ENCODE peak calls at places on chromosomes 16 and 17, in four cellular contexts. H is fibroblast of lung, E is breast epithelium, A is left lung. Q is an unnamed sample.

GRCh38 chr16:69396187-69397061 is 10.6 kb upstream of the TERF2 start:
- DNase-seq in H (peak; percentile 98), E (peak; percentile 58), A (peak; percentile 63), Q (peak; percentile 83)

GRCh38 chr16:55253987-55254386 is 70.0 kb upstream of the IRX6 start:
- DNase-seq in E (no peak), H (no peak), A (no peak), Q (no peak)

GRCh38 chr16:228917-229730 is at the start of gene LUC7L:
- DNase-seq in E (peak; percentile 87), H (peak; percentile 85), A (peak; percentile 89), Q (peak; percentile 75)

GRCh38 chr16:48383204-48383876 is 1.9 kb downstream of the SIAH1 start:
- DNase-seq in H (peak; percentile 79), A (no peak), E (no peak), Q (no peak)

GRCh38 chr16:73697336-73697735 is 599.3 kb upstream of the PSMD7 start:
- DNase-seq in A (no peak), H (no peak), E (no peak), Q (no peak)

GRCh38 chr16:85326113-85326793 is 214.0 kb upstream of the CIBAR2 start:
- DNase-seq in A (no peak), H (peak; percentile 27), E (no peak), Q (no peak)

GRCh38 chr17:4318596-4318995 is 47.9 kb downstream of the UBE2G1 start:
- DNase-seq in H (no peak), E (no peak), A (no peak), Q (no peak)

GRCh38 chr17:44220211-44221071 is 966 bp upstream of the UBTF start:
- DNase-seq in A (peak; percentile 53), H (peak; percentile 64), E (peak; percentile 56), Q (no peak)

GRCh38 chr16:3023669-3024478 is at the start of the genes HCFC1R1 and THOC6:
- DNase-seq in H (peak; percentile 98), A (peak; percentile 98), E (peak; percentile 97), Q (peak; percentile 94)

GRCh38 chr16:83675136-83675535 is 132.6 kb upstream of the HSBP1 start:
- DNase-seq in E (no peak), A (no peak), H (no peak), Q (no peak)

GRCh38 chr17:74042744-74043486 is 160.6 kb upstream of the RPL38 start:
- DNase-seq in H (peak; percentile 31), A (peak; percentile 54), E (peak; percentile 67), Q (peak; percentile 77)

GRCh38 chr16:15509593-15510520 is 75.5 kb downstream of the BMERB1 start:
- DNase-seq in H (peak; percentile 48), E (no peak), A (no peak), Q (peak; percentile 54)

GRCh38 chr16:17964196-17964595 is 372.3 kb downstream of the NPIPA8 start:
- DNase-seq in A (no peak), H (no peak), E (no peak), Q (no peak)

GRCh38 chr17:67021196-67021595 is 23.2 kb upstream of the CACNG1 start:
- DNase-seq in A (no peak), H (no peak), E (no peak), Q (no peak)

GRCh38 chr16:20628213-20628612 is 52.0 kb upstream of the ACSM2B start:
- DNase-seq in A (no peak), H (no peak), E (no peak), Q (no peak)

GRCh38 chr17:32689348-32689747 is 187.6 kb downstream of the MYO1D start:
- DNase-seq in E (no peak), A (no peak), H (no peak), Q (no peak)

GRCh38 chr17:67994827-67995567 is 1.3 kb downstream of the C17orf58 start:
- DNase-seq in E (no peak), A (no peak), H (peak; percentile 91), Q (peak; percentile 69)

GRCh38 chr17:64441772-64442549 is 7.0 kb upstream of the MILR1 start:
- DNase-seq in H (peak; percentile 52), A (peak; percentile 63), E (no peak), Q (peak; percentile 25)

GRCh38 chr17:418421-418751 is 65.8 kb upstream of the RPH3AL start:
- DNase-seq in E (no peak), H (no peak), A (no peak), Q (no peak)

GRCh38 chr17:79188048-79188447 is 113.4 kb downstream of the ENGASE start:
- DNase-seq in H (no peak), A (no peak), E (no peak), Q (no peak)

GRCh38 chr16:84889066-84889465 is 69.3 kb downstream of the CRISPLD2 start:
- DNase-seq in A (no peak), E (no peak), H (no peak), Q (no peak)

GRCh38 chr17:68598545-68598961 is 2.6 kb downstream of the FAM20A start:
- DNase-seq in A (no peak), H (no peak), E (no peak), Q (no peak)

GRCh38 chr16:73066321-73066926 is 18.5 kb upstream of the ZFHX3 start:
- DNase-seq in A (no peak), H (no peak), E (no peak), Q (no peak)

GRCh38 chr16:28063611-28064061 is at the start of gene GSG1L:
- DNase-seq in A (no peak), E (no peak), H (no peak), Q (no peak)

GRCh38 chr17:58630883-58631522 is 60.8 kb downstream of the TEX14 start:
- DNase-seq in H (no peak), A (no peak), E (no peak), Q (no peak)

GRCh38 chr17:81840826-81841778 is 6.3 kb upstream of the PPP1R27 start:
- DNase-seq in H (no peak), E (peak; percentile 83), A (no peak), Q (no peak)

GRCh38 chr16:4372578-4373355 is 1.1 kb downstream of the VASN start:
- DNase-seq in A (no peak), E (no peak), H (no peak), Q (no peak)

DNA sequence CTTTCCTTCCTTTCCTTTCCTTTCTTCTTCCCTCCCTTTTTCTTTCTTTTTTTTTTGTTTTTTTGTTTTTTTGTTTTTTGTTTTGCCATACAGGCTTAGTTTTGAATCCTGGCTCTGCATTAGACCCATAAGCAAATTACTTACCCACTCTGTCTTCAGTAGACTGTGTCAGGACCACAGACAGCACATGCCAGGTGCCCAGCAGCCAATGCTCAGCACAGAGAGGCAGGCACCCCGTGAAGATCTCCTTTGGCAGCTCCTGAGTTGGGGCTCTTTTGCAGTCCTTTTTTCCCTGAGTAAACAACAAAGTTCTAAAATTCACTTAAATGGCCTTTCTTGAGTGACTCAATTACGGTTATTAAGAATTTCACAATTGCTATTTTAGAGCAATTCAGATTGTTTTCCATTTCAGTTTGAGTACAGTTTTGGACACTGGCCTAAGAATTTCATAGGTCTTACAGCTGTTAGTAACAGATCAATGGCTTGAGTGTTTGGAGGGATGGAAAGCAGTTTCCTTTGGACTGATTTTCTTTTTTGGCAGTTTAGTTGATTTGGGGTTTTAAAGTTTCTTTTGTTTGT is 26.2 kb upstream of the SLC5A11 start:
- DNase-seq in A (no peak), E (no peak), H (peak; percentile 67), Q (no peak)
- H3K36me3 ChIP-seq in A (peaks cover 100% of the 10 kb centered on the region), E (peaks cover 23% of the 10 kb centered on the region), H (peaks cover 38% of the 10 kb centered on the region), Q (peaks cover 62% of the 10 kb centered on the region)

GRCh38 chr17:82947051-82947991 is 107.5 kb upstream of the ZNF750 start:
- DNase-seq in E (no peak), A (peak; percentile 19), H (no peak), Q (no peak)

GRCh38 chr17:82943751-82944150 is 103.9 kb upstream of the ZNF750 start:
- DNase-seq in E (no peak), A (no peak), H (no peak), Q (no peak)

GRCh38 chr17:82944990-82945389 is 105.2 kb upstream of the ZNF750 start:
- DNase-seq in E (no peak), A (no peak), H (no peak), Q (no peak)

GRCh38 chr17:82948081-82948511 is 108.3 kb upstream of the ZNF750 start:
- DNase-seq in H (no peak), E (no peak), A (peak; percentile 19), Q (no peak)

GRCh38 chr17:82946081-82946480 is 106.3 kb upstream of the ZNF750 start:
- DNase-seq in E (no peak), H (no peak), A (no peak), Q (no peak)
- H3K9me3 ChIP-seq in E (peaks cover 32% of the 10 kb centered on the region), H (no peaks in the 10 kb centered on the region), A (no peaks in the 10 kb centered on the region), Q (peaks cover 27% of the 10 kb centered on the region)

DNA sequence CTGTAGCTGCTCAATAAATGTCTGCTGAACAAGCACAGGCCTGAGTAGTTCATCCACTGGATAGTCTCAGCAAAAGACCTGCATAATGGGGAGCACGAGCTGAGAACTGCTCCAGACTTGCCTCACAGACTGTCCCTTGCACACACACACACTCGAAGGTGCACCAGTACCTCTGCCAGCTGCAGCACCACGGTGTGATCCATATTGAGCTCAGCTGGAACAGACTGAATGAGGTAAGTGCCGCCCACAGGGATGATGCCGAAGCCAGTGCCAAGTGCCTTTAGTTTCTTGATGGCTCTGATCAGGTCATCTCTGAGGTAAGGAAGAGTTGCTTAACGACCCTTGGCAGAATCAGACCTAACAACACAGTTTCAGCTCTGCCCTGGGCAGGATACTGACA is 11.6 kb downstream of the SNF8 start:
- DNase-seq in H (no peak), E (no peak), A (no peak), Q (no peak)
- H3K36me3 ChIP-seq in H (peaks cover 22% of the 10 kb centered on the region), E (no peaks in the 10 kb centered on the region), A (peaks cover 98% of the 10 kb centered on the region), Q (peaks cover 68% of the 10 kb centered on the region)

DNA sequence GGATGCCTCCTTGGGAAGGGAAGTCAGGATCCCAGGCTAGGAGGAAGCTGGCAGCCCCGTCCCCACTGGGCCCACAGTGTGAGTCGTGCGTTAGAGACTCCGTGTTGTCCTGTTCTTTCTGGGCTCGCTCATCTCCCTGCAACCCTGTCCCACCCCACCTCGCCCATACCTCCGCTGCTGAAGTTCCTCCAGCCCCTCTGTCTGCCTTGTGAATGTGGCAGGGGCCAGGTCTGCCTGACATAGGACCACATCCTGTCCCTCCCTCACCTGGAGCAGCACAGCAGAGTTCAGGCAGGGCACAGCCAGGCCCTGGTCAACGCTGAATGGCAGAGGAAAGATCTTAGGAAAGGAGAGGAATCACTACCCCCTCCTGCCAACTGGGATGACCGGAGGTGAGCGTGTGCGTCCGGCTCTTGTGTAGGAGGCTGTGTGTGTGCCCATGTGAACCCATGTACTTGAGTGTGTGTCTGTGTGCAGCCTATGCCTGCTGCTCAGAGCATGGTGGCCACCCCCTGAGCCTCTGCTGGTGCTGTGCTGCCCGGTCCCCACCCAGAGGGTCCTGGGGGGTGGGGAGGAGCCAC is 12.8 kb downstream of the KCNJ18 start:
- DNase-seq in A (no peak), E (no peak), H (no peak), Q (no peak)
- H3K9me3 ChIP-seq in A (no peaks in the 10 kb centered on the region), E (no peaks in the 10 kb centered on the region), H (no peaks in the 10 kb centered on the region), Q (peaks cover 3% of the 10 kb centered on the region)

GRCh38 chr17:9120471-9120870 is 99.2 kb downstream of the NTN1 start:
- DNase-seq in A (no peak), E (no peak), H (no peak), Q (no peak)
- H3K36me3 ChIP-seq in A (no peaks in the 10 kb centered on the region), E (no peaks in the 10 kb centered on the region), H (no peaks in the 10 kb centered on the region), Q (no peaks in the 10 kb centered on the region)

DNA sequence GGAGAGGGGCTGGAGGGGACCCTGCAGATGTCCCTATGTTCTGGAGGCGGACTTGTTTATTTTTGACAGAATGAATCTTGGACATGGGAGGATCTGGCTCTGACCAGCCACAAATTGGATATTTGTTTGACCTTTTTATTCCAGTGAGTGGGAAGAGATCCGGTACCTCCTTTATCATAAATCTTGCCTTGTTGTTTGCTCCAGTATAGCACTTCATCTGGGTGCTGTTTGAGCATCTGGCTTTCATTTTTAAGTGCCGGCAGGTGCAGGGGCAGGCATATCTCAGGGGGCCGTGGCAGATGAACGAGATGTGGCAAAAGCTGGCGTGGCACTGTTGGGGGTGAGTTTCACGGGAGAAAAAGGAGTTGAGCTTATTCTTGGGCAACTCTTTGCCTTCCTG is 37.8 kb downstream of the MSI2 start:
- DNase-seq in H (no peak), E (no peak), A (no peak), Q (no peak)
- H3K9me3 ChIP-seq in H (no peaks in the 10 kb centered on the region), E (no peaks in the 10 kb centered on the region), A (no peaks in the 10 kb centered on the region), Q (peaks cover 3% of the 10 kb centered on the region)

Q was measured in astrocyte.